ENCODE peak calls at places on chromosome 22, in five cellular contexts. One of them, this sample, is unnamed.

GRCh38 chr22:29011200-29011867 is 50.3 kb downstream of the C22orf31 start:
- DNase-seq in AG09309: no peak
- DNase-seq in left ventricle myocardium inferior: peak; percentile 18
- DNase-seq in transverse colon: peak; percentile 57
- DNase-seq in foreskin fibroblast: no peak
- DNase-seq in this sample: no peak

GRCh38 chr22:35219012-35219411 is 38.3 kb upstream of the HMGXB4 start:
- DNase-seq in foreskin fibroblast: peak; percentile 32
- DNase-seq in AG09309: peak; percentile 40
- DNase-seq in left ventricle myocardium inferior: no peak
- DNase-seq in transverse colon: no peak
- DNase-seq in this sample: peak; percentile 6

GRCh38 chr22:35560824-35561223 is 20.2 kb downstream of the RASD2 start:
- DNase-seq in AG09309: no peak
- DNase-seq in left ventricle myocardium inferior: no peak
- DNase-seq in foreskin fibroblast: no peak
- DNase-seq in transverse colon: no peak
- DNase-seq in this sample: no peak

GRCh38 chr22:31218565-31219262 is 6.6 kb downstream of the LIMK2 start:
- DNase-seq in left ventricle myocardium inferior: no peak
- DNase-seq in foreskin fibroblast: no peak
- DNase-seq in transverse colon: no peak
- DNase-seq in AG09309: no peak
- DNase-seq in this sample: no peak

GRCh38 chr22:22746963-22747933 is 102.8 kb downstream of the GGTLC2 start:
- DNase-seq in foreskin fibroblast: no peak
- DNase-seq in AG09309: no peak
- DNase-seq in transverse colon: peak; percentile 16
- DNase-seq in left ventricle myocardium inferior: no peak
- DNase-seq in this sample: no peak

GRCh38 chr22:31343235-31344191 is 2.6 kb downstream of the PATZ1 start:
- DNase-seq in left ventricle myocardium inferior: peak; percentile 34
- DNase-seq in AG09309: no peak
- DNase-seq in foreskin fibroblast: peak; percentile 67
- DNase-seq in transverse colon: peak; percentile 81
- DNase-seq in this sample: no peak

GRCh38 chr22:23862103-23862502 is 4.4 kb downstream of the SLC2A11 start:
- DNase-seq in AG09309: no peak
- DNase-seq in left ventricle myocardium inferior: no peak
- DNase-seq in foreskin fibroblast: peak; percentile 62
- DNase-seq in transverse colon: no peak
- DNase-seq in this sample: peak; percentile 63

GRCh38 chr22:49021926-49022815 is 805.5 kb downstream of the BRD1 start:
- DNase-seq in foreskin fibroblast: no peak
- DNase-seq in transverse colon: no peak
- DNase-seq in AG09309: no peak
- DNase-seq in left ventricle myocardium inferior: peak; percentile 3
- DNase-seq in this sample: no peak

GRCh38 chr22:36211237-36211881 is 9.8 kb upstream of the APOL4 start:
- DNase-seq in AG09309: no peak
- DNase-seq in foreskin fibroblast: no peak
- DNase-seq in transverse colon: no peak
- DNase-seq in left ventricle myocardium inferior: no peak
- DNase-seq in this sample: peak; percentile 52

GRCh38 chr22:17922925-17923898 is 101.1 kb downstream of the MICAL3 start:
- DNase-seq in transverse colon: no peak
- DNase-seq in foreskin fibroblast: peak; percentile 81
- DNase-seq in left ventricle myocardium inferior: no peak
- DNase-seq in AG09309: peak; percentile 28
- DNase-seq in this sample: peak; percentile 94

GRCh38 chr22:49103314-49104052 is 724.2 kb downstream of the BRD1 start:
- DNase-seq in transverse colon: no peak
- DNase-seq in left ventricle myocardium inferior: no peak
- DNase-seq in AG09309: no peak
- DNase-seq in foreskin fibroblast: no peak
- DNase-seq in this sample: no peak

GRCh38 chr22:50542416-50542927 is 3.2 kb upstream of the KLHDC7B start:
- DNase-seq in transverse colon: peak; percentile 44
- DNase-seq in AG09309: no peak
- DNase-seq in foreskin fibroblast: no peak
- DNase-seq in left ventricle myocardium inferior: no peak
- DNase-seq in this sample: no peak

GRCh38 chr22:43393132-43393844 is 18.5 kb upstream of the MPPED1 start:
- DNase-seq in foreskin fibroblast: no peak
- DNase-seq in transverse colon: no peak
- DNase-seq in AG09309: no peak
- DNase-seq in left ventricle myocardium inferior: no peak
- DNase-seq in this sample: no peak

DNA sequence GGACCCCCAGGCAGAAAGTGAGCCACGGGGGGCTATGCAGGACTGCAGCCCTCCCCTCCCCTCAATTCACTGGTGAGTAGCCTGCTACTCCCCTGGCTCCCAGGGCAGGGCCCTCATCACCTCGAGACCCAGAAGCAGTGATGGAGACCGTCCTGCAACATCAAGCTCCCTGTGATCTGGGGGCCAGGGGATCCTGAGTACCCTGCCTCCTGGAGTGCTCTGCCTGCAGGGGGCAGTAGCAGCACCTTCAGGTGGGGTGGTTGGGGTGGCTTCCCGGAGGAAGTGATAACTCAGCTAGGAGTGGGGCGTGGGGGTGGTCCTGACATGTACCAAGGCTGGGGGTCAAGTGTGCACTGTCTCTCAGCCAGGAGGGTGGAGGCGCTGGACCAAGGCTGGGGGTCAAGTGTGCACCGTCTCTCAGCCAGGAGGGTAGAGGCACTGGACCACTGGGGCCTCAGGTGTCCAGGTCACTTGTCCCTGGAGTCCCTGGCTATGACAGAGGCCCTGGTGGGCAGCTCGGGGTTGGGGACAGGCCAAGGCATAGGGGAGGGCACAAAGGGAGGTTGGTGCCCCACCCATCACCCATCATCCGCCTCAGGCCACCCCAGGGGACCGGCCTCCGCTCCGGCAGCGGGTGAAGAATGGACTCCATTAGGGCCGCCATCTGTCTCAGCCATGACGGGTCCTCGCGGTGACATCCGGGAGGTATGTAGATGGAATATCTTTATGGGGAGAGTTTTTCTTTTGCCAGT is 9.4 kb downstream of the RTN4R start:
- DNase-seq in foreskin fibroblast: no peak
- DNase-seq in AG09309: no peak
- DNase-seq in left ventricle myocardium inferior: no peak
- DNase-seq in transverse colon: no peak
- DNase-seq in this sample: no peak
- TF ChIP-seq CTCF in foreskin fibroblast: peak; percentile 13
- TF ChIP-seq CTCF in AG09309: peak; percentile 36
- TF ChIP-seq CTCF in left ventricle myocardium inferior: no peak
- TF ChIP-seq CTCF in transverse colon: no peak
- TF ChIP-seq CTCF in this sample: peak; percentile 17

DNA sequence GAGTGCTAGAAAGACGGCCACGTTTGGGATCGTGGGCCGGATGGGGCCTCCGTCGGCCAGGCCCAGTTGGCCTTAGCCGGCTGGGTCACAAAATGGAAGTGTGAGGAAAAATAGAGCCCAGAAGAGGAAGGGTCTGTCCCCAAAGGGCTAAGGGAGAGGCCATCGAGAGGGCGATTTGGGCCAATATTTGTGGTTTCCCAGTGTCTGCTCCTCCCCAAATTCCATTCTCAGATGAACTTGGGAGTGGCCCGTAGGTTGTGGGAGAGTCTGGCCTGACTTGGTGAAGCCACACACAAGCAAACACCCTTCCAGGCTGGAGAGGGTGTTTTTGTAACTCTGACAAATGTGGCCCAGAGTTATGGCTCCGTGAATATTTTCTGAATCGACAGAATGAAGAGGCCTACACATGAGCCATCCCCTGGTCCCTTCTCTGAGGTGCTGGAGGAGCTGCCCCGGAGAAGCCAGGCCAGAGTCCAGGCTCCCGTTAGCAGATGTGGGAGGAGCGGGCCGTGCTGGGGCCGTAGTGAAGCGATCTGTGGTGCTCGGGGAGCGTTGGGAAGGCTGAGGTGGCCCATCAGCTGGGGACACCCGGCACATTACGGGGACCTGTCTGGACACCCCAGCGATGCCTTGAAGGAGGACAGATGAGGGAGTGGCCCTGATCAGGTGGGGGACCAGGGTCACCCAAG is 73.5 kb upstream of the PPARA start:
- DNase-seq in transverse colon: peak; percentile 28
- DNase-seq in AG09309: peak; percentile 61
- DNase-seq in left ventricle myocardium inferior: peak; percentile 52
- DNase-seq in foreskin fibroblast: peak; percentile 87
- DNase-seq in this sample: peak; percentile 85
- H3K4me3 ChIP-seq in transverse colon: peak overlapping the region; percentile 0
- H3K4me3 ChIP-seq in AG09309: peak overlapping the region; percentile 96
- H3K4me3 ChIP-seq in left ventricle myocardium inferior: peak overlapping the region; percentile 96
- H3K4me3 ChIP-seq in foreskin fibroblast: peak overlapping the region; percentile 86
- H3K4me3 ChIP-seq in this sample: peak overlapping the region; percentile 98

GRCh38 chr22:32901925-32902324 is 100.4 kb downstream of the TIMP3 start:
- DNase-seq in foreskin fibroblast: no peak
- DNase-seq in transverse colon: no peak
- DNase-seq in left ventricle myocardium inferior: no peak
- DNase-seq in AG09309: no peak
- DNase-seq in this sample: no peak
- TF ChIP-seq CTCF in foreskin fibroblast: no peak
- TF ChIP-seq CTCF in transverse colon: no peak
- TF ChIP-seq CTCF in left ventricle myocardium inferior: peak; percentile 26
- TF ChIP-seq CTCF in AG09309: no peak
- TF ChIP-seq CTCF in this sample: no peak

GRCh38 chr22:46674906-46675305 is 54.7 kb downstream of the GRAMD4 start:
- DNase-seq in left ventricle myocardium inferior: no peak
- DNase-seq in transverse colon: no peak
- DNase-seq in foreskin fibroblast: no peak
- DNase-seq in AG09309: no peak
- DNase-seq in this sample: no peak
- H3K4me3 ChIP-seq in left ventricle myocardium inferior: peak overlapping the region; percentile 56
- H3K4me3 ChIP-seq in transverse colon: no peak overlapping the region
- H3K4me3 ChIP-seq in foreskin fibroblast: no peak overlapping the region
- H3K4me3 ChIP-seq in AG09309: no peak overlapping the region
- H3K4me3 ChIP-seq in this sample: no peak overlapping the region

GRCh38 chr22:25027552-25027951 is 75.0 kb downstream of the KIAA1671 start:
- DNase-seq in left ventricle myocardium inferior: no peak
- DNase-seq in transverse colon: peak; percentile 57
- DNase-seq in foreskin fibroblast: no peak
- DNase-seq in AG09309: no peak
- DNase-seq in this sample: peak; percentile 45
- TF ChIP-seq CTCF in left ventricle myocardium inferior: no peak
- TF ChIP-seq CTCF in transverse colon: no peak
- TF ChIP-seq CTCF in foreskin fibroblast: no peak
- TF ChIP-seq CTCF in AG09309: no peak
- TF ChIP-seq CTCF in this sample: no peak

GRCh38 chr22:42214625-42215415 is 55.6 kb downstream of the TCF20 start:
- DNase-seq in AG09309: no peak
- DNase-seq in left ventricle myocardium inferior: peak; percentile 63
- DNase-seq in transverse colon: no peak
- DNase-seq in foreskin fibroblast: no peak
- DNase-seq in this sample: no peak

GRCh38 chr22:42217019-42217751 is 53.3 kb downstream of the TCF20 start:
- DNase-seq in left ventricle myocardium inferior: no peak
- DNase-seq in transverse colon: no peak
- DNase-seq in AG09309: no peak
- DNase-seq in foreskin fibroblast: no peak
- DNase-seq in this sample: no peak

GRCh38 chr22:42222140-42222539 is 48.3 kb downstream of the TCF20 start:
- DNase-seq in AG09309: no peak
- DNase-seq in left ventricle myocardium inferior: no peak
- DNase-seq in transverse colon: no peak
- DNase-seq in foreskin fibroblast: no peak
- DNase-seq in this sample: no peak

DNA sequence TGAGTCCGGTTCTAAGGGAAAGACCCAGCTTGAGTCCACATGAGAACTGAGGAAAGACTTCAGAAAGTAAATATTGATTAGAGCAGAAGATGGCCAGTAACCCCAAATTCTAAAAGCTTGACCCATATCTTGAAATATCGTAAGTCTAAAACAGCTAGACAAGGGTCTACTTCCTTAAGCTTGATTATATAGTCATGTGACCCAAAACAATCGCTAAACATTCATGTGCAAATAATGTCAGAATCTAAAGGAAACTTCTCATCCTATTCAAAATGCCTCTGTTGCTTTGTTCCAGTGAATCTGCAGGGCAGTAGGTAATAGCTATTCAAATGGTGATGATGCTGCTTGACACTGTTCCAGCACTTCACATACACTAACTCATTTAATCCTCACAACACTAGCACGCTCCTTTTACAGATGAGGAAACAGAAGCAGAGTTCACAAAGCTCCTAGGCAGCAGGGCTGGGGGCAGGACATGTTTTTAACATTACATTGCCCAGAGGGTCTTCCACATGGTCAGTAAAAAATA is 52.6 kb downstream of the TCF20 start:
- DNase-seq in AG09309: no peak
- DNase-seq in foreskin fibroblast: peak; percentile 25
- DNase-seq in left ventricle myocardium inferior: no peak
- DNase-seq in transverse colon: no peak
- DNase-seq in this sample: no peak
- H3K4me3 ChIP-seq in AG09309: no peak overlapping the region
- H3K4me3 ChIP-seq in foreskin fibroblast: no peak overlapping the region
- H3K4me3 ChIP-seq in left ventricle myocardium inferior: no peak overlapping the region
- H3K4me3 ChIP-seq in transverse colon: no peak overlapping the region
- H3K4me3 ChIP-seq in this sample: no peak overlapping the region

GRCh38 chr22:44746061-44746789 is 6.2 kb upstream of the ARHGAP8 start:
- DNase-seq in foreskin fibroblast: no peak
- DNase-seq in transverse colon: no peak
- DNase-seq in AG09309: no peak
- DNase-seq in left ventricle myocardium inferior: no peak
- DNase-seq in this sample: no peak
- TF ChIP-seq CTCF in foreskin fibroblast: no peak
- TF ChIP-seq CTCF in transverse colon: no peak
- TF ChIP-seq CTCF in AG09309: no peak
- TF ChIP-seq CTCF in left ventricle myocardium inferior: no peak
- TF ChIP-seq CTCF in this sample: no peak

DNA sequence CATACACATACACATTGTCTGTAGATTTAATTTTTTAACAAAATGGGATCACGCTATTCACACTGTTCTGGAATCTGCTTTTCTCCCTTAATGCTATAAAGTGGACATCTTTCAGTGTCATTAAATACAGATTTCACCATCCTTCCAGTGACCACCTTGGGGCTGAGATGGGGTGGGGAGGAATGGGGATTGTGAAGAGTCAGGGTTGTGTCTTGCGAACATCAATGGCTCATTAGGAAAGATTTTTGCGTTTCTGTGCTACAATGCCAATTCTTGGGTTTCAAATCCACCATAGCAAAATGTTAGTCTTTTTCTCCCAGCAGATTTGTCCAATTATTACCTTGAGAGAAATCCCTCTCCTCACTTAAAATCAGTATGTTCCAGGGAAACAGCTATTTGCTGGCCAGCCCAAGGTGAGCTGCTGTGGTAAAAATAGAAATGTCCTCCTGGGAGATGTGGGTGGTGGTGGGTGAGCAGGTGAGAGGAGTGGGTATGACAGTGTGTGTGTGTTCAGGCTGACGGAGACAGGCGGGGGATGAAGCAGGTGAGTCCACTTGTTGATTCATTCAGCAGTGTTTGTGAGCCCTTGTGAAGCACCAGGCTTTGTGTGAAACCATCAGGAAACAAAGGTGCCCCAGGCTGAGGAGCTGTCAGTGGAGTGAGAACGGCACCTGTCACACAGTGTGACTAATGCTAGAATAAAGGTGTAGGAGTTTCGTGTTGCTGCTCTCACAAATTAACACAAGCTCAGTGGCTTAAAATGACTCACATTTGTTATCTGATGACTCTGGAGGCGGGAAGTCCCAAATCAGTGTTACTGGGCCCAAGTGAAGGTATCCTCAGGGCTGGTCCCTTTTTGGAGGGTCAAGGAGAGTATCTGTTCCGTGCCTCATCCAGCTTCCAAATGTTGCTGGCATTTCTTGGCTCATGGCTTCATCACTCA is 1.7 kb upstream of the CBX6 start:
- DNase-seq in transverse colon: no peak
- DNase-seq in left ventricle myocardium inferior: no peak
- DNase-seq in foreskin fibroblast: no peak
- DNase-seq in AG09309: no peak
- DNase-seq in this sample: no peak
- H3K4me3 ChIP-seq in transverse colon: no peak overlapping the region
- H3K4me3 ChIP-seq in left ventricle myocardium inferior: peak overlapping the region; percentile 74
- H3K4me3 ChIP-seq in foreskin fibroblast: no peak overlapping the region
- H3K4me3 ChIP-seq in AG09309: no peak overlapping the region
- H3K4me3 ChIP-seq in this sample: peak overlapping the region; percentile 74